ENCODE peak calls at places on chromosomes 7 and 10, in nine cellular contexts. One of them, this sample, is unnamed.

GRCh38 chr7:2006231-2006771 is 226.4 kb downstream of the MAD1L1 start:
- DNase-seq in hepatic stellate cell: no peak
- DNase-seq in Right ventricle myocardium inferior: peak; percentile 51
- DNase-seq in NCI-H1092 treated with DMSO at 0.1 percent for 48 hours: no peak
- DNase-seq in CD4-positive, alpha-beta memory T cell: no peak
- DNase-seq in lower leg skin: no peak
- DNase-seq in WERI-Rb-1: no peak
- DNase-seq in hypothalamus: no peak
- DNase-seq in progenitor cell of endocrine pancreas: no peak
- DNase-seq in this sample: no peak

GRCh38 chr10:29862926-29863614 is 196.3 kb downstream of the JCAD start:
- DNase-seq in hepatic stellate cell: no peak
- DNase-seq in Right ventricle myocardium inferior: no peak
- DNase-seq in NCI-H1092 treated with DMSO at 0.1 percent for 48 hours: no peak
- DNase-seq in CD4-positive, alpha-beta memory T cell: no peak
- DNase-seq in lower leg skin: no peak
- DNase-seq in WERI-Rb-1: no peak
- DNase-seq in hypothalamus: no peak
- DNase-seq in progenitor cell of endocrine pancreas: no peak
- DNase-seq in this sample: no peak

GRCh38 chr7:143015102-143015501 is 11.8 kb downstream of the OR9A2 start:
- DNase-seq in hepatic stellate cell: no peak
- DNase-seq in Right ventricle myocardium inferior: no peak
- DNase-seq in NCI-H1092 treated with DMSO at 0.1 percent for 48 hours: no peak
- DNase-seq in CD4-positive, alpha-beta memory T cell: no peak
- DNase-seq in lower leg skin: no peak
- DNase-seq in WERI-Rb-1: no peak
- DNase-seq in hypothalamus: no peak
- DNase-seq in progenitor cell of endocrine pancreas: no peak
- DNase-seq in this sample: no peak

GRCh38 chr7:24715661-24716479 is 41.4 kb downstream of the GSDME start:
- DNase-seq in hepatic stellate cell: peak; percentile 74
- DNase-seq in Right ventricle myocardium inferior: no peak
- DNase-seq in NCI-H1092 treated with DMSO at 0.1 percent for 48 hours: no peak
- DNase-seq in CD4-positive, alpha-beta memory T cell: no peak
- DNase-seq in lower leg skin: peak; percentile 2
- DNase-seq in WERI-Rb-1: peak; percentile 52
- DNase-seq in hypothalamus: no peak
- DNase-seq in progenitor cell of endocrine pancreas: no peak
- DNase-seq in this sample: no peak

GRCh38 chr10:110269641-110270318 is 34.9 kb downstream of the SMNDC1 start:
- DNase-seq in hepatic stellate cell: peak; percentile 3
- DNase-seq in Right ventricle myocardium inferior: no peak
- DNase-seq in NCI-H1092 treated with DMSO at 0.1 percent for 48 hours: no peak
- DNase-seq in CD4-positive, alpha-beta memory T cell: peak; percentile 43
- DNase-seq in lower leg skin: no peak
- DNase-seq in WERI-Rb-1: no peak
- DNase-seq in hypothalamus: no peak
- DNase-seq in progenitor cell of endocrine pancreas: no peak
- DNase-seq in this sample: no peak

GRCh38 chr7:39299695-39300094 is 266.5 kb upstream of the YAE1 start:
- DNase-seq in hepatic stellate cell: no peak
- DNase-seq in Right ventricle myocardium inferior: no peak
- DNase-seq in NCI-H1092 treated with DMSO at 0.1 percent for 48 hours: no peak
- DNase-seq in CD4-positive, alpha-beta memory T cell: no peak
- DNase-seq in lower leg skin: no peak
- DNase-seq in WERI-Rb-1: no peak
- DNase-seq in hypothalamus: no peak
- DNase-seq in progenitor cell of endocrine pancreas: no peak
- DNase-seq in this sample: no peak

GRCh38 chr10:50596897-50597296 is 26.9 kb downstream of the SGMS1 start:
- DNase-seq in hepatic stellate cell: no peak
- DNase-seq in Right ventricle myocardium inferior: no peak
- DNase-seq in NCI-H1092 treated with DMSO at 0.1 percent for 48 hours: no peak
- DNase-seq in CD4-positive, alpha-beta memory T cell: no peak
- DNase-seq in lower leg skin: no peak
- DNase-seq in WERI-Rb-1: no peak
- DNase-seq in hypothalamus: no peak
- DNase-seq in progenitor cell of endocrine pancreas: no peak
- DNase-seq in this sample: no peak

GRCh38 chr7:151081170-151082101 is 827 bp upstream of the FASTK start:
- DNase-seq in hepatic stellate cell: peak; percentile 42
- DNase-seq in Right ventricle myocardium inferior: peak; percentile 73
- DNase-seq in NCI-H1092 treated with DMSO at 0.1 percent for 48 hours: peak; percentile 36
- DNase-seq in CD4-positive, alpha-beta memory T cell: no peak
- DNase-seq in lower leg skin: no peak
- DNase-seq in WERI-Rb-1: no peak
- DNase-seq in hypothalamus: no peak
- DNase-seq in progenitor cell of endocrine pancreas: no peak
- DNase-seq in this sample: no peak

GRCh38 chr7:106597014-106597413 is 63.9 kb downstream of the CCDC71L start:
- DNase-seq in hepatic stellate cell: no peak
- DNase-seq in Right ventricle myocardium inferior: no peak
- DNase-seq in NCI-H1092 treated with DMSO at 0.1 percent for 48 hours: no peak
- DNase-seq in CD4-positive, alpha-beta memory T cell: no peak
- DNase-seq in lower leg skin: no peak
- DNase-seq in WERI-Rb-1: no peak
- DNase-seq in hypothalamus: no peak
- DNase-seq in progenitor cell of endocrine pancreas: no peak
- DNase-seq in this sample: no peak

GRCh38 chr7:19617921-19618320 is 90.9 kb downstream of the POLR1F start:
- DNase-seq in hepatic stellate cell: no peak
- DNase-seq in Right ventricle myocardium inferior: no peak
- DNase-seq in NCI-H1092 treated with DMSO at 0.1 percent for 48 hours: no peak
- DNase-seq in CD4-positive, alpha-beta memory T cell: no peak
- DNase-seq in lower leg skin: no peak
- DNase-seq in WERI-Rb-1: no peak
- DNase-seq in hypothalamus: no peak
- DNase-seq in progenitor cell of endocrine pancreas: no peak
- DNase-seq in this sample: no peak

GRCh38 chr7:113694149-113694548 is 224.7 kb downstream of the PPP1R3A start:
- DNase-seq in hepatic stellate cell: no peak
- DNase-seq in Right ventricle myocardium inferior: no peak
- DNase-seq in NCI-H1092 treated with DMSO at 0.1 percent for 48 hours: no peak
- DNase-seq in CD4-positive, alpha-beta memory T cell: no peak
- DNase-seq in lower leg skin: no peak
- DNase-seq in WERI-Rb-1: no peak
- DNase-seq in hypothalamus: no peak
- DNase-seq in progenitor cell of endocrine pancreas: no peak
- DNase-seq in this sample: no peak

GRCh38 chr7:38382627-38383026 is 109.2 kb upstream of the TARP start:
- DNase-seq in hepatic stellate cell: no peak
- DNase-seq in Right ventricle myocardium inferior: no peak
- DNase-seq in NCI-H1092 treated with DMSO at 0.1 percent for 48 hours: no peak
- DNase-seq in CD4-positive, alpha-beta memory T cell: no peak
- DNase-seq in lower leg skin: no peak
- DNase-seq in WERI-Rb-1: no peak
- DNase-seq in hypothalamus: no peak
- DNase-seq in progenitor cell of endocrine pancreas: no peak
- DNase-seq in this sample: no peak

GRCh38 chr7:69134316-69134715 is 464.0 kb upstream of the AUTS2 start:
- DNase-seq in hepatic stellate cell: no peak
- DNase-seq in Right ventricle myocardium inferior: no peak
- DNase-seq in NCI-H1092 treated with DMSO at 0.1 percent for 48 hours: no peak
- DNase-seq in CD4-positive, alpha-beta memory T cell: no peak
- DNase-seq in lower leg skin: no peak
- DNase-seq in WERI-Rb-1: no peak
- DNase-seq in hypothalamus: no peak
- DNase-seq in progenitor cell of endocrine pancreas: no peak
- DNase-seq in this sample: no peak

GRCh38 chr10:129627442-129627841 is 160.4 kb downstream of the MGMT start:
- DNase-seq in hepatic stellate cell: no peak
- DNase-seq in Right ventricle myocardium inferior: no peak
- DNase-seq in NCI-H1092 treated with DMSO at 0.1 percent for 48 hours: no peak
- DNase-seq in CD4-positive, alpha-beta memory T cell: no peak
- DNase-seq in lower leg skin: no peak
- DNase-seq in WERI-Rb-1: no peak
- DNase-seq in hypothalamus: no peak
- DNase-seq in progenitor cell of endocrine pancreas: no peak
- DNase-seq in this sample: no peak

GRCh38 chr10:131500181-131500580 is 188.7 kb upstream of the TCERG1L start:
- DNase-seq in hepatic stellate cell: no peak
- DNase-seq in Right ventricle myocardium inferior: no peak
- DNase-seq in NCI-H1092 treated with DMSO at 0.1 percent for 48 hours: no peak
- DNase-seq in CD4-positive, alpha-beta memory T cell: no peak
- DNase-seq in lower leg skin: no peak
- DNase-seq in WERI-Rb-1: no peak
- DNase-seq in hypothalamus: no peak
- DNase-seq in progenitor cell of endocrine pancreas: no peak
- DNase-seq in this sample: no peak

GRCh38 chr10:44937201-44938005 is 22.2 kb upstream of the RASSF4 start:
- DNase-seq in hepatic stellate cell: no peak
- DNase-seq in Right ventricle myocardium inferior: no peak
- DNase-seq in NCI-H1092 treated with DMSO at 0.1 percent for 48 hours: no peak
- DNase-seq in CD4-positive, alpha-beta memory T cell: no peak
- DNase-seq in lower leg skin: no peak
- DNase-seq in WERI-Rb-1: no peak
- DNase-seq in hypothalamus: no peak
- DNase-seq in progenitor cell of endocrine pancreas: no peak
- DNase-seq in this sample: no peak

GRCh38 chr7:17132726-17133125 is 165.7 kb upstream of the AHR start:
- DNase-seq in hepatic stellate cell: no peak
- DNase-seq in Right ventricle myocardium inferior: no peak
- DNase-seq in NCI-H1092 treated with DMSO at 0.1 percent for 48 hours: no peak
- DNase-seq in CD4-positive, alpha-beta memory T cell: no peak
- DNase-seq in lower leg skin: no peak
- DNase-seq in WERI-Rb-1: no peak
- DNase-seq in hypothalamus: no peak
- DNase-seq in progenitor cell of endocrine pancreas: no peak
- DNase-seq in this sample: no peak

GRCh38 chr7:1193593-1194424 is 33.8 kb upstream of the ZFAND2A start:
- DNase-seq in hepatic stellate cell: peak; percentile 68
- DNase-seq in Right ventricle myocardium inferior: no peak
- DNase-seq in NCI-H1092 treated with DMSO at 0.1 percent for 48 hours: peak; percentile 53
- DNase-seq in CD4-positive, alpha-beta memory T cell: no peak
- DNase-seq in lower leg skin: no peak
- DNase-seq in WERI-Rb-1: peak; percentile 73
- DNase-seq in hypothalamus: peak; percentile 9
- DNase-seq in progenitor cell of endocrine pancreas: no peak
- DNase-seq in this sample: peak; percentile 11

GRCh38 chr10:124701881-124702656 is 42.1 kb downstream of the FAM53B start:
- DNase-seq in hepatic stellate cell: no peak
- DNase-seq in Right ventricle myocardium inferior: peak; percentile 79
- DNase-seq in NCI-H1092 treated with DMSO at 0.1 percent for 48 hours: no peak
- DNase-seq in CD4-positive, alpha-beta memory T cell: peak; percentile 50
- DNase-seq in lower leg skin: no peak
- DNase-seq in WERI-Rb-1: no peak
- DNase-seq in hypothalamus: no peak
- DNase-seq in progenitor cell of endocrine pancreas: no peak
- DNase-seq in this sample: no peak

GRCh38 chr7:68146970-68147369 is 1150.3 kb downstream of the TYW1 start:
- DNase-seq in hepatic stellate cell: no peak
- DNase-seq in Right ventricle myocardium inferior: no peak
- DNase-seq in NCI-H1092 treated with DMSO at 0.1 percent for 48 hours: peak; percentile 92
- DNase-seq in CD4-positive, alpha-beta memory T cell: no peak
- DNase-seq in lower leg skin: no peak
- DNase-seq in WERI-Rb-1: no peak
- DNase-seq in hypothalamus: no peak
- DNase-seq in progenitor cell of endocrine pancreas: no peak
- DNase-seq in this sample: no peak

GRCh38 chr10:119306514-119306951 is 99.2 kb downstream of the GRK5 start:
- DNase-seq in hepatic stellate cell: no peak
- DNase-seq in Right ventricle myocardium inferior: no peak
- DNase-seq in NCI-H1092 treated with DMSO at 0.1 percent for 48 hours: no peak
- DNase-seq in CD4-positive, alpha-beta memory T cell: peak; percentile 77
- DNase-seq in lower leg skin: no peak
- DNase-seq in WERI-Rb-1: no peak
- DNase-seq in hypothalamus: no peak
- DNase-seq in progenitor cell of endocrine pancreas: no peak
- DNase-seq in this sample: peak; percentile 48

GRCh38 chr10:70131560-70131937 is 1.1 kb downstream of the AIFM2 start:
- DNase-seq in hepatic stellate cell: no peak
- DNase-seq in Right ventricle myocardium inferior: no peak
- DNase-seq in NCI-H1092 treated with DMSO at 0.1 percent for 48 hours: no peak
- DNase-seq in CD4-positive, alpha-beta memory T cell: no peak
- DNase-seq in lower leg skin: no peak
- DNase-seq in WERI-Rb-1: no peak
- DNase-seq in hypothalamus: no peak
- DNase-seq in progenitor cell of endocrine pancreas: no peak
- DNase-seq in this sample: no peak

GRCh38 chr7:1842321-1843221 is 172.5 kb downstream of the ELFN1 start:
- DNase-seq in hepatic stellate cell: no peak
- DNase-seq in Right ventricle myocardium inferior: peak; percentile 59
- DNase-seq in NCI-H1092 treated with DMSO at 0.1 percent for 48 hours: no peak
- DNase-seq in CD4-positive, alpha-beta memory T cell: no peak
- DNase-seq in lower leg skin: no peak
- DNase-seq in WERI-Rb-1: peak; percentile 79
- DNase-seq in hypothalamus: no peak
- DNase-seq in progenitor cell of endocrine pancreas: no peak
- DNase-seq in this sample: no peak

GRCh38 chr10:18594574-18595156 is 56.7 kb downstream of the NSUN6 start:
- DNase-seq in hepatic stellate cell: no peak
- DNase-seq in Right ventricle myocardium inferior: peak; percentile 53
- DNase-seq in NCI-H1092 treated with DMSO at 0.1 percent for 48 hours: no peak
- DNase-seq in CD4-positive, alpha-beta memory T cell: no peak
- DNase-seq in lower leg skin: no peak
- DNase-seq in WERI-Rb-1: peak; percentile 18
- DNase-seq in hypothalamus: no peak
- DNase-seq in progenitor cell of endocrine pancreas: no peak
- DNase-seq in this sample: no peak

GRCh38 chr7:55065511-55066229 is 46.9 kb downstream of the EGFR start:
- DNase-seq in hepatic stellate cell: peak; percentile 72
- DNase-seq in Right ventricle myocardium inferior: no peak
- DNase-seq in NCI-H1092 treated with DMSO at 0.1 percent for 48 hours: no peak
- DNase-seq in CD4-positive, alpha-beta memory T cell: no peak
- DNase-seq in lower leg skin: no peak
- DNase-seq in WERI-Rb-1: no peak
- DNase-seq in hypothalamus: no peak
- DNase-seq in progenitor cell of endocrine pancreas: no peak
- DNase-seq in this sample: no peak

GRCh38 chr7:23256731-23257130 is 10.2 kb downstream of the GPNMB start:
- DNase-seq in hepatic stellate cell: no peak
- DNase-seq in Right ventricle myocardium inferior: no peak
- DNase-seq in NCI-H1092 treated with DMSO at 0.1 percent for 48 hours: no peak
- DNase-seq in CD4-positive, alpha-beta memory T cell: no peak
- DNase-seq in lower leg skin: no peak
- DNase-seq in WERI-Rb-1: no peak
- DNase-seq in hypothalamus: no peak
- DNase-seq in progenitor cell of endocrine pancreas: no peak
- DNase-seq in this sample: no peak

GRCh38 chr10:48792687-48793096 is 108.0 kb downstream of the WDFY4 start:
- DNase-seq in hepatic stellate cell: no peak
- DNase-seq in Right ventricle myocardium inferior: no peak
- DNase-seq in NCI-H1092 treated with DMSO at 0.1 percent for 48 hours: no peak
- DNase-seq in CD4-positive, alpha-beta memory T cell: no peak
- DNase-seq in lower leg skin: no peak
- DNase-seq in WERI-Rb-1: no peak
- DNase-seq in hypothalamus: no peak
- DNase-seq in progenitor cell of endocrine pancreas: no peak
- DNase-seq in this sample: no peak

GRCh38 chr10:60298408-60299389 is 91.0 kb downstream of the ANK3 start:
- DNase-seq in hepatic stellate cell: no peak
- DNase-seq in Right ventricle myocardium inferior: no peak
- DNase-seq in NCI-H1092 treated with DMSO at 0.1 percent for 48 hours: no peak
- DNase-seq in CD4-positive, alpha-beta memory T cell: no peak
- DNase-seq in lower leg skin: no peak
- DNase-seq in WERI-Rb-1: no peak
- DNase-seq in hypothalamus: no peak
- DNase-seq in progenitor cell of endocrine pancreas: no peak
- DNase-seq in this sample: no peak

This sample was measured in stimulated activated CD8-positive, alpha-beta memory T cell treated with anti-CD3 and anti-CD28 coated beads, Interleukin-12 subunit alpha, Interleukin-12 subunit beta, amount 100 ng/mL, for 4 hours.